ENCODE peak calls at places on chromosomes 2 and 18, in nine cellular contexts. Z, P, R, Y, F, D, M, J and S are unnamed samples. For H3K36me3, the result is how much of the 10 kb centered on the place peaks cover.

GRCh38 chr2:36486546-36487044 is 111.4 kb downstream of the FEZ2 start:
- DNase-seq in Z (no peak), P (no peak), R (peak), Y (no peak), F (no peak), D (peak), M (no peak), J (no peak), S (no peak)

GRCh38 chr2:48092846-48093498 is 186.7 kb upstream of the FBXO11 start:
- DNase-seq in Z (no peak), P (peak), R (peak), Y (no peak), F (no peak), D (no peak), M (no peak), J (no peak), S (no peak)

GRCh38 chr2:88626171-88627054 is 851 bp downstream of the EIF2AK3 start:
- DNase-seq in Z (peak), P (peak), R (peak), Y (peak), F (peak), D (peak), M (peak), J (peak), S (no peak)

GRCh38 chr2:65018141-65018582 is 29.0 kb downstream of the SLC1A4 start:
- DNase-seq in Z (no peak), P (no peak), R (no peak), Y (peak), F (no peak), D (no peak), M (peak), J (peak), S (no peak)

GRCh38 chr2:159506764-159507406 is 109.5 kb downstream of the BAZ2B start:
- DNase-seq in Z (no peak), P (no peak), R (peak), Y (no peak), F (peak), D (no peak), M (no peak), J (no peak), S (no peak)

GRCh38 chr2:179857236-179857635 is 4.2 kb downstream of the ZNF385B start:
- DNase-seq in Z (no peak), P (no peak), R (peak), Y (no peak), F (no peak), D (no peak), M (no peak), J (no peak), S (no peak)

GRCh38 chr2:152466041-152466440 is 131.1 kb downstream of the FMNL2 start:
- DNase-seq in Z (no peak), P (no peak), R (peak), Y (no peak), F (peak), D (peak), M (no peak), J (no peak), S (no peak)

GRCh38 chr18:77234504-77235365 is 14.9 kb upstream of the GALR1 start:
- DNase-seq in Z (no peak), P (no peak), R (no peak), Y (no peak), F (no peak), D (no peak), M (no peak), J (no peak), S (no peak)

GRCh38 chr18:49581369-49581768 is 19.5 kb downstream of the LIPG start:
- DNase-seq in Z (no peak), P (no peak), R (no peak), Y (no peak), F (no peak), D (no peak), M (no peak), J (no peak), S (no peak)

GRCh38 chr18:5627756-5628511 is 84.1 kb upstream of the EPB41L3 start:
- DNase-seq in Z (peak), P (no peak), R (no peak), Y (peak), F (peak), D (no peak), M (no peak), J (no peak), S (no peak)

GRCh38 chr2:57782587-57782986 is 264.0 kb upstream of the VRK2 start:
- DNase-seq in Z (no peak), P (no peak), R (no peak), Y (no peak), F (no peak), D (no peak), M (no peak), J (no peak), S (no peak)
- TF ChIP-seq CTCF in Z (no peak), P (no peak), R (no peak), Y (no peak), F (no peak), D (no peak), M (no peak), J (no peak), S (no peak)

GRCh38 chr2:200472853-200473464 is 36.9 kb downstream of the KCTD18 start:
- DNase-seq in Z (no peak), P (no peak), R (no peak), Y (no peak), F (no peak), D (no peak), M (no peak), J (no peak), S (no peak)

GRCh38 chr2:200469708-200470600 is 39.9 kb downstream of the KCTD18 start:
- DNase-seq in Z (no peak), P (peak), R (no peak), Y (peak), F (no peak), D (no peak), M (no peak), J (no peak), S (no peak)

GRCh38 chr2:200471928-200472645 is 37.8 kb downstream of the KCTD18 start:
- DNase-seq in Z (no peak), P (no peak), R (no peak), Y (no peak), F (no peak), D (no peak), M (no peak), J (no peak), S (no peak)

GRCh38 chr2:200467806-200468686 is 41.8 kb downstream of the KCTD18 start:
- DNase-seq in Z (no peak), P (no peak), R (no peak), Y (no peak), F (no peak), D (no peak), M (no peak), J (no peak), S (no peak)

DNA sequence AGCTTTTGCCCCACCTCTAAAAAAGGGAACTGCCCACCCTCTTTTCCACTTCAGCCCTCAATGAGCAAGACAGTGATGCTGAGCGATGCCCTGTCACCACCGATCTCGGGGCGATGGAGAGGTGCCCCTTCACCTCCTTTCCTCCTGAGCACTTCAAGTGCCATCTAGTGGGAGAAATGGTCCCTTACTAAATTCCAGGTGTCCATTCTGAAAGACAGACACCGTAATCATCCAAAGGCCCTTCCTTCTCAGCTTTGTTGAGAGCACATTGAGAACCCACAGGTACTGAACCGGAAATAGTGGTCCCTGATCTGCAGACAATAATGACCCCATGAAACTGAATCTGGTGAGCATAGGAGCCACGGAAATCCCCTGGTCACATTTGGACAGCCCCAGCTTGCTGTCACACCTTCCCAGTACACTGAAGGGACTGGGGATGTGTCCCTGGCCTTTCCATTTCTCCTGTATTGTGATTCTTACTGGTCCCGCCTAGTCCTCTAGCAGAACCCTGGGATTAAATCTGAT is 38.5 kb downstream of the KCTD18 start:
- DNase-seq in Z (no peak), P (no peak), R (peak), Y (no peak), F (peak), D (no peak), M (no peak), J (no peak), S (no peak)
- H3K36me3 ChIP-seq in Z (under half), P (under half), R (half or more), Y (half or more), F (under half), D (under half), M (under half), J (half or more), S (under half)

GRCh38 chr2:156151351-156151750 is 181.2 kb downstream of the NR4A2 start:
- DNase-seq in Z (no peak), P (no peak), R (no peak), Y (no peak), F (no peak), D (no peak), M (no peak), J (no peak), S (no peak)
- TF ChIP-seq CTCF in Z (no peak), P (no peak), R (no peak), Y (no peak), F (no peak), D (no peak), M (no peak), J (no peak), S (no peak)

GRCh38 chr2:216429403-216429802 is 17.1 kb downstream of the SMARCAL1 start:
- DNase-seq in Z (no peak), P (no peak), R (no peak), Y (no peak), F (no peak), D (no peak), M (no peak), J (no peak), S (no peak)
- H3K36me3 ChIP-seq in Z (under half), P (under half), R (under half), Y (half or more), F (under half), D (under half), M (half or more), J (half or more), S (under half)

DNA sequence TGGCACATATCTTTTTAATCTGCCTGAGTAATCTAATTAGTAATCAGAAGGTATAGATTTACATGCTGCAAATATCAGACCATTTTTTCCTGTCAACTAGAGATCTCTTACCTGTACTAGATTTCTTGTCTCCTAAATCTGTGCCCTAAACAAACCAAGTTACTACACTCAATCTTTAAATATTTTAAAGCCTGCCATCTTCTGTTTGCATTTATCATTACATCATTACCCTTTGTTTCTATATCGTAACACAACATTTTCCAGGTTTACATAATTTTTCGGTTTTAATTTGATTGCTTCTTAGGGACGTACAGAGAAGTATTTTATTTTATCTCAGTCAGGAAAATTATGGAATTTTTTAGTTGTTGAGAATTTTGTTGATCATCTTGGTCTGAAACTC is 25.7 kb downstream of the PSMA8 start:
- DNase-seq in Z (no peak), P (no peak), R (peak), Y (no peak), F (no peak), D (no peak), M (no peak), J (no peak), S (no peak)
- TF ChIP-seq CTCF in Z (no peak), P (peak), R (peak), Y (no peak), F (peak), D (peak), M (no peak), J (no peak), S (no peak)

GRCh38 chr18:70151554-70152130 is 53.8 kb downstream of the RTTN start:
- DNase-seq in Z (no peak), P (no peak), R (no peak), Y (no peak), F (no peak), D (no peak), M (no peak), J (no peak), S (no peak)
- H3K36me3 ChIP-seq in Z (under half), P (under half), R (under half), Y (under half), F (under half), D (under half), M (under half), J (under half), S (under half)

GRCh38 chr2:120436460-120436739 is 90.5 kb downstream of the INHBB start:
- DNase-seq in Z (no peak), P (no peak), R (peak), Y (no peak), F (no peak), D (no peak), M (no peak), J (no peak), S (no peak)

GRCh38 chr2:120436885-120437603 is 91.1 kb downstream of the INHBB start:
- DNase-seq in Z (no peak), P (no peak), R (peak), Y (no peak), F (peak), D (peak), M (no peak), J (no peak), S (no peak)

GRCh38 chr2:120439067-120439368 is 93.1 kb downstream of the INHBB start:
- DNase-seq in Z (no peak), P (no peak), R (no peak), Y (no peak), F (no peak), D (no peak), M (no peak), J (no peak), S (no peak)

GRCh38 chr2:120438301-120439066 is 92.5 kb downstream of the INHBB start:
- DNase-seq in Z (no peak), P (no peak), R (no peak), Y (no peak), F (no peak), D (no peak), M (no peak), J (no peak), S (no peak)

GRCh38 chr2:120437604-120438000 is 91.7 kb downstream of the INHBB start:
- DNase-seq in Z (no peak), P (no peak), R (no peak), Y (no peak), F (no peak), D (no peak), M (no peak), J (no peak), S (no peak)
- TF ChIP-seq CTCF in Z (no peak), P (no peak), R (no peak), Y (no peak), F (no peak), D (no peak), M (no peak), J (no peak), S (peak)

DNA sequence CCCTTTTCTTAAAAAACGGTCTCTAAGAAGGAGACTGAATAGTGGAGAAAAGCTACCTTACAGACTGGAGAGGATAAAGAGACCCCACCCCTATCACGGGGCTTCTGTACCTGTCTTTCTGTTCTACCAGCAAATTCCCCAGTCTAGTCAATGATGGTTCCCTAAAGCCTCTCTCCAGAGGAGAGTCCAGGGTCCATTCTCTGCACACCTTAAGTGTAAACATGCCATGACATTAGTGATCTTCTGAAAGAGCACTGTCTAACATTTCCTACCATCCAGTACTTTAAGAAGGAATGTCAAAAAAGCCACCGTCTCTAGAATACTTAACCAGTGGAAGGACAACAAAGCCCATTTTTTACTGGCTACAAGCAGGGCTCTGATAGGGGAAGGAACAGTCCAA is 17.0 kb upstream of the ERCC3 start:
- DNase-seq in Z (no peak), P (no peak), R (no peak), Y (no peak), F (peak), D (no peak), M (no peak), J (no peak), S (no peak)
- H3K36me3 ChIP-seq in Z (under half), P (under half), R (under half), Y (half or more), F (under half), D (under half), M (half or more), J (half or more), S (under half)

GRCh38 chr2:42975358-42975717 is 183.0 kb upstream of the HAAO start:
- DNase-seq in Z (no peak), P (no peak), R (no peak), Y (no peak), F (no peak), D (no peak), M (no peak), J (no peak), S (no peak)
- TF ChIP-seq CTCF in Z (no peak), P (no peak), R (no peak), Y (no peak), F (no peak), D (no peak), M (no peak), J (no peak), S (no peak)